ENCODE peak calls at places on chromosome 1, in four cellular contexts. Y is ovary, Q is SJSA1, I is neural progenitor cell. R is an unnamed sample.

GRCh38 chr1:116934586-116935207 is 25.0 kb downstream of the PTGFRN start:
- DNase-seq in Q (no peak), Y (no peak), I (no peak), R (no peak)

GRCh38 chr1:2944705-2945104 is 76.6 kb upstream of the ACTRT2 start:
- DNase-seq in Y (no peak), Q (no peak), I (no peak), R (no peak)

GRCh38 chr1:241825581-241825980 is 22.4 kb upstream of the EXO1 start:
- DNase-seq in Q (no peak), I (no peak), Y (no peak), R (no peak)

GRCh38 chr1:25795955-25796806 is 3.8 kb upstream of the SELENON start:
- DNase-seq in I (no peak), Q (no peak), Y (no peak), R (no peak)

GRCh38 chr1:226599636-226600238 is 51.2 kb downstream of the STUM start:
- DNase-seq in Q (no peak), Y (no peak), I (no peak), R (no peak)

GRCh38 chr1:223538921-223539445 is 126.5 kb downstream of the CAPN8 start:
- DNase-seq in Y (no peak), I (no peak), Q (no peak), R (no peak)

GRCh38 chr1:88228153-88228552 is 455.9 kb upstream of the PKN2 start:
- DNase-seq in I (no peak), Q (no peak), Y (no peak), R (no peak)

GRCh38 chr1:174953657-174954435 is 45.9 kb upstream of the CACYBP start:
- DNase-seq in Q (no peak), I (peak), Y (no peak), R (no peak)

GRCh38 chr1:85611856-85612255 is 31.3 kb downstream of the CCN1 start:
- DNase-seq in I (peak), Q (peak), Y (no peak), R (peak)

GRCh38 chr1:67005068-67005467 is 48.9 kb downstream of the SLC35D1 start:
- DNase-seq in Q (no peak), Y (no peak), I (no peak), R (no peak)

GRCh38 chr1:201941420-201942128 is 4.8 kb downstream of the LMOD1 start:
- DNase-seq in I (peak), Y (peak), Q (no peak), R (no peak)

GRCh38 chr1:8422439-8423133 is 104.7 kb downstream of the SLC45A1 start:
- DNase-seq in Y (peak), Q (peak), I (peak), R (no peak)

GRCh38 chr1:12477936-12478611 is 139.9 kb downstream of the DHRS3 start:
- DNase-seq in I (peak), Y (peak), Q (peak), R (peak)

GRCh38 chr1:61332796-61333195 is 250.4 kb downstream of the NFIA start:
- DNase-seq in Q (no peak), I (no peak), Y (no peak), R (no peak)

GRCh38 chr1:234683856-234684632 is 74.1 kb upstream of the IRF2BP2 start:
- DNase-seq in Y (peak), I (no peak), Q (peak), R (no peak)

GRCh38 chr1:88661951-88662664 is 22.0 kb upstream of the PKN2 start:
- DNase-seq in Q (no peak), Y (no peak), I (peak), R (no peak)

GRCh38 chr1:20640183-20640597 is 6.9 kb downstream of the PINK1 start:
- DNase-seq in I (peak), Y (no peak), Q (peak), R (no peak)

GRCh38 chr1:204366759-204367158 is 7.0 kb upstream of the PLEKHA6 start:
- DNase-seq in I (peak), Y (no peak), Q (peak), R (no peak)

GRCh38 chr1:100643430-100644196 is 75.9 kb upstream of the VCAM1 start:
- DNase-seq in Y (no peak), I (no peak), Q (no peak), R (no peak)

GRCh38 chr1:169288011-169288414 is 79.6 kb downstream of the NME7 start:
- DNase-seq in Y (no peak), Q (peak), I (no peak), R (no peak)

GRCh38 chr1:34898220-34898820 is 31.1 kb downstream of the DLGAP3 start:
- DNase-seq in Q (no peak), I (no peak), Y (no peak), R (no peak)

GRCh38 chr1:155070721-155071556 is 7.4 kb downstream of the EFNA4 start:
- DNase-seq in Y (peak), Q (no peak), I (peak), R (peak)

GRCh38 chr1:55692721-55693120 is 477.6 kb upstream of the USP24 start:
- DNase-seq in Y (no peak), I (no peak), Q (no peak), R (no peak)

GRCh38 chr1:116990612-116991151 is 10.9 kb upstream of the CD101 start:
- DNase-seq in Y (no peak), Q (peak), I (no peak), R (peak)

GRCh38 chr1:21647431-21648373 is 21.5 kb downstream of the RAP1GAP start:
- DNase-seq in Y (peak), I (peak), Q (peak), R (no peak)

GRCh38 chr1:44775930-44776748 is 799 bp downstream of the RPS8 start:
- DNase-seq in Q (no peak), I (no peak), Y (no peak), R (peak)
- H3K27ac ChIP-seq in Q (peak), I (peak), Y (peak), R (peak)

DNA sequence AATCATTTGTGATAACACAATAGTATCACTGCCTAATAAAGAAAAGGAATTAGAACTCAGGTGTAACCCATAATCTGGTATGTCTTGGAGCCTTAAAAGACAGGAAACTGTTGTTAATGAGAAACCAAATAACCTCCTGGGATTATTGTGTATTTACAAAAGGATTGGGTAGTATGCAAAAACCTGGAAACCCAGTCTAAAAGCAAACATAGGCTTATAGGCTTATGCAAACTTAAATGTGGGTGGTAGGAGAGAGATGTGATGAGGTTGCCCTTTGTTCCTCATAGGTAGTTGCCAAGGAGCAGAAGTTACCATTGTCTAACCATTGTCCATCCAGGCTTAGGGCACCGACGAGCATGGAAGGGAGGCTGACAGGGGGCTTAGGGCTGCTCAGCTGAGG is 165.8 kb downstream of the AK5 start:
- DNase-seq in I (no peak), Y (no peak), Q (no peak), R (no peak)
- H3K27ac ChIP-seq in I (no peak), Y (no peak), Q (no peak), R (no peak)

GRCh38 chr1:16326833-16327404 is 25.4 kb downstream of the FBXO42 start:
- DNase-seq in Q (no peak), Y (no peak), I (no peak), R (no peak)

GRCh38 chr1:16318544-16318943 is 33.7 kb downstream of the FBXO42 start:
- DNase-seq in Q (no peak), Y (no peak), I (no peak), R (peak)

GRCh38 chr1:16321176-16321867 is 31.0 kb downstream of the FBXO42 start:
- DNase-seq in Q (no peak), Y (no peak), I (no peak), R (no peak)

DNA sequence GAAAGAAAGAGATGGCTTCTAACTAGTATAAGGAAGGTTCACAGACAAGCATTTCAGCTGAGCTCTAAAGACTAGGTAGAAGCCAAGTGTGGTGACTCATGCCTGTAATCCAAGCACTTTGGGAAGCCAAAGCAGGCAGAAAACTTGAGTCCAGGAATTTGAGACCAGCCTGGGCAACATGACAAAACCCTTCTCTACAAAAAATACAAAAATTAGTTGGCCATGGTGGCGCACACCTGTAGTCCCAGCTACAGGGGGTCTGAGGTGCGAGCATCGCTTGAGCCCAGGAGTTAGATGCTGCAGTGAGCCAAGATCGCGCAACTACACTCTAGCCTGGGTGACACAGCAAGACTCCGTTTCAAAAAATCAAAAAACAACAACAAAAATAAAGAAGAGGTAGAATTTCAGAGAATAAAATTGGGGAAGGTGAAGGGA is 27.8 kb downstream of the FBXO42 start:
- DNase-seq in I (no peak), Q (peak), Y (no peak), R (no peak)
- H3K27ac ChIP-seq in I (no peak), Q (no peak), Y (no peak), R (no peak)

GRCh38 chr1:245311887-245312286 is 157.1 kb downstream of the KIF26B start:
- DNase-seq in Y (no peak), I (no peak), Q (no peak), R (no peak)

GRCh38 chr1:245316791-245317190 is 162.0 kb downstream of the KIF26B start:
- DNase-seq in Q (no peak), I (no peak), Y (no peak), R (no peak)

GRCh38 chr1:245313581-245313980 is 158.8 kb downstream of the KIF26B start:
- DNase-seq in I (no peak), Y (no peak), Q (no peak), R (no peak)

GRCh38 chr1:245319161-245319560 is 164.4 kb downstream of the KIF26B start:
- DNase-seq in I (no peak), Q (no peak), Y (no peak), R (no peak)

DNA sequence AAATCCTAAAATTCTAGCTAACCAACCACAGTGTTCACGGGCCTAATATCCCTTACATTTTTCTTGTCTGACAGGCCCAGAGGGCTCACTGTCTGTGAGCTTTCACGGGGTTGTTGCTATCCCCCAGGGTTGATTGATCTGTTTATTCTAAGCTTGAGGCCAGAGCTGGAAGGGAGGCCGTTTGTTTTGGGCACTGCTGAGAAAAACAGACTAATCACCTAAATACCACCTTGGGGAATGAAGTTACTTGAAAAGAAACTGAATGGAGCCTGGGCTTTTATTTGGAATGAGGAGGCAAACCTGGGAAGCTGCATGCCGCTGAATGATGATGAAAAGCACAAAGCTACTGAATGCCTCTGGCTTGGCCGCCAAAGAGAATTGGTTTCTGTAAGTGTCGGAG is 162.5 kb downstream of the KIF26B start:
- DNase-seq in Y (no peak), I (peak), Q (no peak), R (no peak)
- H3K27ac ChIP-seq in Y (no peak), I (peak), Q (no peak), R (no peak)